ENCODE peak calls at places on chromosomes 6 and 20, in seven cellular contexts. R is Caco-2; P is CD8-positive, alpha-beta T cell; V is IMR-90; O is cardiac muscle cell; Q is thyroid gland; J is kidney epithelial cell. H is an unnamed sample.
A peak's percentile ranks its signal among the peaks of the same experiment; 100 is the strongest.

GRCh38 chr6:35025241-35026188 is 115.6 kb downstream of the TCP11 start:
- DNase-seq in J (no peak), V (no peak), Q (peak; percentile 28), P (no peak), O (no peak), R (no peak), H (no peak)

GRCh38 chr6:33755070-33755869 is 8.6 kb upstream of the IP6K3 start:
- DNase-seq in J (no peak), Q (peak; percentile 95), R (no peak), V (no peak), O (no peak), P (no peak), H (no peak)

GRCh38 chr6:73382462-73383113 is 12.0 kb upstream of the DDX43 start:
- DNase-seq in P (no peak), V (peak; percentile 10), O (no peak), R (no peak), J (no peak), Q (no peak), H (no peak)

GRCh38 chr6:494394-494793 is 102.8 kb downstream of the IRF4 start:
- DNase-seq in Q (no peak), R (no peak), O (no peak), P (no peak), V (no peak), J (no peak), H (no peak)

GRCh38 chr20:46117704-46118467 is at the start of gene CD40:
- DNase-seq in Q (peak; percentile 87), O (peak; percentile 90), V (peak; percentile 23), J (peak; percentile 79), P (peak; percentile 65), R (peak; percentile 57), H (peak; percentile 99)

GRCh38 chr20:20821496-20822260 is 109.2 kb upstream of the RALGAPA2 start:
- DNase-seq in J (no peak), V (no peak), Q (no peak), O (no peak), P (no peak), R (peak; percentile 47), H (peak; percentile 68)

GRCh38 chr6:169589699-169590257 is 112.1 kb downstream of the WDR27 start:
- DNase-seq in V (no peak), P (no peak), Q (no peak), R (no peak), J (peak; percentile 70), O (no peak), H (no peak)

GRCh38 chr6:165621950-165622349 is 41.1 kb downstream of the PDE10A start:
- DNase-seq in O (no peak), V (no peak), R (no peak), P (no peak), J (no peak), Q (no peak), H (no peak)

GRCh38 chr6:134529921-134530320 is 212.0 kb upstream of the SGK1 start:
- DNase-seq in J (no peak), P (no peak), V (peak; percentile 48), Q (no peak), O (peak; percentile 47), R (no peak), H (no peak)

GRCh38 chr6:117237561-117237960 is 27.8 kb upstream of the VGLL2 start:
- DNase-seq in R (no peak), V (no peak), J (no peak), Q (no peak), P (no peak), O (peak; percentile 6), H (no peak)

GRCh38 chr6:143005816-143006215 is 54.9 kb upstream of the AIG1 start:
- DNase-seq in R (no peak), Q (no peak), O (no peak), J (no peak), V (no peak), P (no peak), H (no peak)

GRCh38 chr6:32554269-32554919 is 24.3 kb upstream of the HLA-DRB5 start:
- DNase-seq in Q (no peak), J (no peak), R (no peak), O (no peak), P (no peak), V (no peak), H (no peak)

GRCh38 chr20:51498765-51499540 is 43.6 kb downstream of the NFATC2 start:
- DNase-seq in P (no peak), O (no peak), J (no peak), Q (no peak), V (no peak), R (no peak), H (no peak)

GRCh38 chr20:59606566-59606965 is 2.2 kb downstream of the PHACTR3 start:
- DNase-seq in V (no peak), P (no peak), Q (no peak), J (no peak), R (no peak), O (no peak), H (no peak)

GRCh38 chr20:59603727-59604608 is at the start of gene PHACTR3:
- DNase-seq in Q (no peak), J (no peak), V (no peak), P (no peak), R (no peak), O (no peak), H (peak; percentile 85)

GRCh38 chr20:59603176-59603575 is 1.2 kb upstream of the PHACTR3 start:
- DNase-seq in R (no peak), P (no peak), O (no peak), V (no peak), Q (no peak), J (no peak), H (no peak)

GRCh38 chr20:59605691-59606364 is 1.5 kb downstream of the PHACTR3 start:
- DNase-seq in P (no peak), V (no peak), R (no peak), Q (no peak), J (no peak), O (no peak), H (no peak)

DNA sequence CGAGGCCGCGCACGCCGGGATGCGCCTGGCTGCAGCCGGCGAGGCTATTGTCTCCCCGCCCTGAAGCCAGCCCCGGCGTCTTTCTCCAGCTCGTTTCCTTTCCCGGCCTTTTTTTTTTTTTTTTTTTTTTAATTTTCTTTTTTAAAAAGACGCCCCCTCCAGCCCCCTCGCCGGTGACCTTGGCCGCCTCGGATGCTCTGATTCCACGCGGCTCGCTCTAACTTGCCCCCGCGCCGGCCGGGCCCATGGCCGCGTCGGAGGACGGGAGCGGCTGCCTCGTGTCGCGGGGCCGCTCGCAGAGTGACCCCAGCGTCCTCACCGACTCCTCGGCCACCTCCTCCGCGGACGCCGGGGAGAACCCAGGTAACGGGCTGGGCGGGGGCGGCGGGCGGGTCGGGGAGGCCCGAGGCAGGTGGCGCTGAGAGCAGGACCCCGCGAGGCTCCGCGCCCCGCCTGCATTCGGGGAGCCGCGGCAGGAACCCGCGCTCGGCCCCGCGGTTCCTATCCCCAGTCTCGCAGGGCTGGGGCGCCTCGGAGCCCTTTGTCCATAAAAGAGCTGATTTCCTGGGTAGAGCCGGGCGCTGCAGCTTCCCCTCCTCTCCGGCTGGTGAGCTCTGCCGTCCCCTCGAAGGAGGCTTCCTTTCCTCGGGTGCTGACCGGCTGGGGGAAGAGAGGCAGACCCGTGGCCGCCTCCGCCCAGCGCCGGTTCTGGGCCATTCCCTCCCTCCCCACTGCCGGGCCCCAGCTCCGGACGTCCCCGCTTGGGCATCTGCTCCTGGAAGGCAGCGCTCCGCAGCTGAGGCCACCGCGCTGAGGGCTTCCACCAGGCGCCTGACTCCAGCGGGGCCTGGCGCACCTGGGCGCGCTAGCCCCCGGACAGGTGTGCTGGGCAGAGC is 678 bp downstream of the PHACTR3 start:
- DNase-seq in R (no peak), Q (peak; percentile 3), O (no peak), P (no peak), V (no peak), J (no peak), H (peak; percentile 87)
- H3K27me3 ChIP-seq in R (peaks cover 8% of the 10 kb centered on the region), Q (peaks cover 16% of the 10 kb centered on the region), O (peaks cover 40% of the 10 kb centered on the region), P (no peaks in the 10 kb centered on the region), V (peaks cover 8% of the 10 kb centered on the region), J (peaks cover 44% of the 10 kb centered on the region), H (peaks cover 58% of the 10 kb centered on the region)

GRCh38 chr20:62805711-62806382 is 1.2 kb downstream of the OGFR start:
- DNase-seq in P (no peak), J (no peak), R (peak; percentile 87), Q (peak; percentile 73), O (no peak), V (no peak), H (peak; percentile 84)

GRCh38 chr20:62809530-62810428 is 5.1 kb downstream of the OGFR start:
- DNase-seq in V (no peak), J (no peak), R (no peak), Q (no peak), P (no peak), O (no peak), H (no peak)

GRCh38 chr20:62807444-62808210 is 3.0 kb downstream of the OGFR start:
- DNase-seq in Q (no peak), J (no peak), P (no peak), O (no peak), R (no peak), V (no peak), H (no peak)

GRCh38 chr20:62806383-62807050 is 1.9 kb downstream of the OGFR start:
- DNase-seq in V (no peak), Q (no peak), R (no peak), O (no peak), J (no peak), P (no peak), H (no peak)

GRCh38 chr20:62808211-62808865 is 3.7 kb downstream of the OGFR start:
- DNase-seq in V (peak; percentile 48), P (peak; percentile 65), J (no peak), Q (peak; percentile 65), R (no peak), O (peak; percentile 64), H (peak; percentile 97)
- H3K4me3 ChIP-seq in V (no peak overlapping the region), P (no peak overlapping the region), J (no peak overlapping the region), Q (no peak overlapping the region), R (no peak overlapping the region), O (no peak overlapping the region), H (no peak overlapping the region)

GRCh38 chr6:132515386-132515785 is 2.5 kb upstream of the STX7 start:
- DNase-seq in R (no peak), O (no peak), V (no peak), P (no peak), J (no peak), Q (no peak), H (no peak)
- H3K36me3 ChIP-seq in R (no peaks in the 10 kb centered on the region), O (no peaks in the 10 kb centered on the region), V (no peaks in the 10 kb centered on the region), P (no peaks in the 10 kb centered on the region), J (no peaks in the 10 kb centered on the region), Q (no peaks in the 10 kb centered on the region), H (no peaks in the 10 kb centered on the region)

GRCh38 chr6:84774174-84775158 is 10.1 kb upstream of the TBX18 start:
- DNase-seq in Q (no peak), R (no peak), O (peak; percentile 84), J (no peak), P (no peak), V (no peak), H (peak; percentile 93)

GRCh38 chr6:84771732-84772131 is 7.3 kb upstream of the TBX18 start:
- DNase-seq in J (no peak), O (peak; percentile 63), Q (no peak), P (no peak), R (no peak), V (no peak), H (peak; percentile 36)

GRCh38 chr6:84773431-84774173 is 9.2 kb upstream of the TBX18 start:
- DNase-seq in J (no peak), O (peak; percentile 67), Q (no peak), P (no peak), R (no peak), V (no peak), H (peak; percentile 77)

GRCh38 chr6:84772428-84773132 is 8.2 kb upstream of the TBX18 start:
- DNase-seq in P (no peak), Q (no peak), V (no peak), O (peak; percentile 58), R (no peak), J (no peak), H (peak; percentile 67)

DNA sequence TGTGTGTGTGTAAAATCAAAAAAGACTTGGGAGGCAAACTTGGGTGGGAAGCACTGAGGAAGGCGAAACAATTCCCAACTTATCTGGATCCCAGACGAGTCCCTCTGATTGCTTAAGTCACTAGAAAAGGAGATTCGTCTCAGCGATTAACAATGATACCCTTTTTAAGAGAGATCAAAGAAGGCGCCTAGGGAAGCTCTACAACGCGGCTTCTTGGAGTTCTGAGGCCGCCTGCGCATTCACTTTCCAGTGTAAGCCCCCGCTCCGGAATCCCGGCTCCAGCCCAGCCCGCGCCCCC is 8.7 kb upstream of the TBX18 start:
- DNase-seq in V (no peak), O (no peak), R (no peak), J (no peak), P (no peak), Q (no peak), H (peak; percentile 65)
- H3K27me3 ChIP-seq in V (peaks cover 68% of the 10 kb centered on the region), O (peaks cover 100% of the 10 kb centered on the region), R (no peaks in the 10 kb centered on the region), J (peaks cover 67% of the 10 kb centered on the region), P (peaks cover 12% of the 10 kb centered on the region), Q (peaks cover 31% of the 10 kb centered on the region), H (peaks cover 92% of the 10 kb centered on the region)

H was measured in H7.